ENCODE peak calls at places on chromosome 3, in six cellular contexts. P is ovary, Z is uterus, W is breast epithelium, Y is Peyer's patch, H is body of pancreas. B is an unnamed sample. For H3K27me3, the result is how much of the 10 kb centered on the place peaks cover.

GRCh38 chr3:183949690-183950089 is 65.0 kb upstream of the PARL start:
- DNase-seq in Y (no peak), Z (no peak), P (no peak), W (no peak), H (no peak), B (no peak)

GRCh38 chr3:45088959-45089358 is 57.2 kb downstream of the CDCP1 start:
- DNase-seq in P (no peak), H (no peak), Z (no peak), W (no peak), Y (no peak), B (no peak)

GRCh38 chr3:38723569-38724391 is 74.3 kb upstream of the SCN5A start:
- DNase-seq in Y (no peak), H (no peak), Z (no peak), W (no peak), P (no peak), B (no peak)

GRCh38 chr3:123533554-123534159 is 51.2 kb downstream of the HACD2 start:
- DNase-seq in W (no peak), Z (no peak), P (no peak), H (no peak), Y (no peak), B (no peak)

GRCh38 chr3:109819786-109820185 is 482.4 kb upstream of the DPPA4 start:
- DNase-seq in Y (no peak), H (no peak), W (no peak), Z (no peak), P (no peak), B (no peak)

GRCh38 chr3:99927651-99928390 is 110.2 kb downstream of the CMSS1 start:
- DNase-seq in Z (no peak), P (no peak), W (no peak), Y (no peak), H (no peak), B (no peak)

GRCh38 chr3:177596822-177597271 is 399.6 kb upstream of the TBL1XR1 start:
- DNase-seq in W (peak), Z (no peak), H (no peak), Y (no peak), P (no peak), B (peak)

GRCh38 chr3:70789878-70790277 is 477.4 kb upstream of the MDFIC2 start:
- DNase-seq in P (no peak), W (no peak), Y (no peak), H (no peak), Z (no peak), B (no peak)

GRCh38 chr3:61560452-61561373 is 658 bp upstream of the PTPRG start:
- DNase-seq in H (peak), Z (peak), Y (peak), P (peak), W (peak), B (peak)

GRCh38 chr3:125443923-125444322 is 68.8 kb upstream of the ZNF148 start:
- DNase-seq in H (no peak), P (no peak), Y (no peak), W (no peak), Z (no peak), B (no peak)

GRCh38 chr3:154224366-154224765 is 99.9 kb downstream of the DHX36 start:
- DNase-seq in P (no peak), H (no peak), Z (no peak), W (no peak), Y (no peak), B (no peak)

DNA sequence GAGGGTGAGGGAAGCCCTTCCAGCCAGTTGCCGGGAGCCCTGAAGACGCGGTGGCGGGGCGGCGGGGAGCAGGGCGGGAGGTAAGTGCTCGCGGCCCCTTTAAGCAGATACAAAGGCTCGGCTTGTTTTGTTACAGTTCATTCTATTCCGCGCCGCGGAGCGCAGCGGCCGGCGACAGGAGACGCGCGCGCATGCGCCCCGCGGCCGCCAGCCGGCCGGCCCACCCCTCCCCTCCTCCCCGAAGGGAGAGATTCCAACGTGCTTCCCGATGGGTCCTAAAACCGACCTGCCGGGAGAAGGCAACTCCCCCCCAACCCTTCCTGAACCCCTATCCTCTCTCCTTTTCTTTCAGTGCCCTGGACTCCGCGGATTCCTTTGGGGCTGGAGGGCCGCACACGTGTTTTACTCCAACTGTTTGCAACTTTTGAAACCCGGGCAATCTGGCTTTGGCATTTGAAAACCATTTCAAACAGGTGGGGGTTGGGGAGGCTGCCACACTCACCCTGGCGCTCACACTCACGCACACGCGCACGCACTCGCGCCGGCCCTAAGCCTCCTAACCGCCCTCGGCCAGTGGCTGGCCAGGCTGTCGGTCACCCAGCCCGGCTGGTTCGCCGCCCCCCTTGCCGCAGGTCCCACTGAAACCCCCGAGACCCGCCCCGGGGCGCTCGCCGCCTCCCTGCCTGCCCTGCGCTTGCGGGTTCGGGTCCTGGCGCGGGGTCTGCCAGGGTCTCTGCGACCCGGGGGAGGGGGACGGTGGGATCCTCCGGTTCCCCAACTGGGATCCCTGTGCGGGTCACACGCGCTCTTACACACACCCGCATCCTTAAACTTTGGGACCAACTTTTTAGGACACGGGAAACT is at the start of gene MAGI1:
- DNase-seq in W (peak), Y (peak), Z (peak), P (peak), H (peak), B (peak)
- TF ChIP-seq POLR2A in W (no peak), Y (peak), Z (peak), P (peak), H (peak), B (no peak)

DNA sequence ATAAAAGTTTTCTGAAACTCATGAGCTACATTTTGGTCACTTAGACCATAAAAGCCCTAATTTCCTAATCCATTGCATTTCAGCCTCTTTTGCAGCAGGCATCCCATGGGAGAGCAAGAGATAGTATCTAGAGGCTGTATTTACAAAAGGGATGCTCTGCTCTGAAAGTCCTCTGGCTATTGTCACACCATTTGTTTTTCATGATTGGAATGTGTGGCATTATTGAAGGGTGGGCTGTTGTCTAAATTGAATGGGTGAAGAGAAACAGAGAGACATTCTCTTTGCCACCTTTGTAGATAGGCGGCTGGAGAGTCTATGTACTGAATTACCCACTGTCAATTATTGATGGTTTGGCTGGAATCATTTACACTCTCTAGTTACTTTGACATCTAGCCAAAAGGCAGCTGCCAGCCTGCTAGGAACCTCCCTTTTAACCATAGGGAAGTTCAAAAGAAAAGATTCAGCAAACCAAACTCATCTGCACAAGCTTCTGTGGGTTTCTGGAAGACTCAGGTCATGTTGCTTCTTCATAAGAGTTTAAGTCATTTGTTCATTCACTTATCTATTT is 89.8 kb upstream of the RARB start:
- DNase-seq in Z (no peak), Y (no peak), H (no peak), W (no peak), P (no peak), B (no peak)
- H3K27ac ChIP-seq in Z (no peak), Y (no peak), H (no peak), W (no peak), P (no peak), B (no peak)

GRCh38 chr3:138938877-138939562 is 7.9 kb downstream of the FOXL2 start:
- DNase-seq in W (no peak), H (no peak), Z (no peak), P (peak), Y (no peak), B (peak)
- H3K27me3 ChIP-seq in W (under half), H (half or more), Z (under half), P (under half), Y (under half), B (half or more)

DNA sequence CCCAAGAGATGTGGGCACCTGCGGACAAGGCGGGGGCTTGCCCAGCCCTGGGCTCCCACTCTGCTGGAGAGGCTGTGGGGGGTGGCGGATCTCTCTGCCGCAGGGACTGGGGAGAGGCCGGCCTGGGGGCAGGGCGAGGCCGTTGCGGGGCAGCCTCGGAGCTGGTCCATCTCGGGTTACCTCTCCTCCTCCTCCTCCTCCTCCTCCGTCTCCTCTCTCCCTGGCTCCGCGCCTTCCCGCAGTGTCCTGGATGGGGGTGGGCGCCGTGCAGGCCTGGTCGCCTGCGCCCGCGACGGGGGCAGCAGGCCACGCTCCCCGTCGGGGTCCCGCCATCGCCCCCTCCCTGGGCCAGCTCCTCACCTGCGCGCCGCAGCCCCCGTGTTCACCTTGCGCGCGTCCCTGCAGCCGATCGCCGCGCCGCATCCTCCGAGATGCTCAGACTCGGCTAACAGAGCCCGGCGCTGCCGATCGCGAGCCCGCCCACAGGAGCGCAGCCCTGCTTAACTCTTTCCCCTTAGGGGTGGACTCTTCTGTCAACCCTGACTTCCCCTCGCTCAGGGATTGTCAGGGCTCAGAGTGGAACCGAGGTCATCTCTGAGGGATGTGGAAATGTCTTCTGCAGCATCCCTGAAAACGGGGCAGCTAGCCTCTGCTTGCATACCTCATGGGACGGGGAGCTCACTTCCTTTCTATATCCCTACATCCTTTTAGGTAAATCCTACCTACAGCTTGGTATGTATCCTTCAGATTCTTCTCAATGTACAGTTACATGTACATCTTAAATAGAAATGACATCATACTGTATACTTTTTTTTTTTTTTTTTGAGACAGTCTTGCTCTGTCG is at the start of gene PRRT3:
- DNase-seq in Z (peak), Y (peak), H (no peak), W (no peak), P (no peak), B (no peak)
- TF ChIP-seq POLR2A in Z (no peak), Y (no peak), H (peak), W (no peak), P (no peak), B (no peak)

GRCh38 chr3:126891791-126892190 is 91.1 kb upstream of the PLXNA1 start:
- DNase-seq in W (no peak), P (no peak), H (no peak), Y (no peak), Z (no peak), B (no peak)
- H3K27ac ChIP-seq in W (no peak), P (no peak), H (no peak), Y (no peak), Z (no peak), B (no peak)